ENCODE peak calls at places on chromosome 17, in five cellular contexts. T is glutamatergic neuron; O is prostate gland; N is substantia nigra; S is CD8-positive, alpha-beta memory T cell. L is an unnamed sample.

GRCh38 chr17:80442764-80443163 is 27.8 kb downstream of the ENDOV start:
- DNase-seq in N (no peak), T (no peak), O (no peak), S (no peak), L (no peak)

GRCh38 chr17:80795090-80795609 is 196.5 kb upstream of the CHMP6 start:
- DNase-seq in S (no peak), N (no peak), O (no peak), T (no peak), L (no peak)

GRCh38 chr17:17140590-17140980 is 65.5 kb downstream of the PLD6 start:
- DNase-seq in T (no peak), N (no peak), O (no peak), S (no peak), L (no peak)

GRCh38 chr17:42362245-42362961 is 25.8 kb downstream of the STAT3 start:
- DNase-seq in T (no peak), S (no peak), O (no peak), N (no peak), L (no peak)

GRCh38 chr17:57277923-57278604 is 21.7 kb downstream of the MSI2 start:
- DNase-seq in O (no peak), S (no peak), T (no peak), N (no peak), L (no peak)

GRCh38 chr17:28392491-28392890 is 13.5 kb downstream of the SLC46A1 start:
- DNase-seq in N (no peak), O (no peak), T (no peak), S (no peak), L (no peak)

GRCh38 chr17:12927541-12928425 is 90.0 kb downstream of the ELAC2 start:
- DNase-seq in O (no peak), S (no peak), N (no peak), T (no peak), L (no peak)

GRCh38 chr17:7478276-7479138 is 924 bp downstream of the ZBTB4 start:
- DNase-seq in S (peak), T (peak), O (peak), N (no peak), L (no peak)

GRCh38 chr17:60352071-60352470 is 39.9 kb downstream of the USP32 start:
- DNase-seq in O (no peak), N (no peak), S (no peak), T (no peak), L (no peak)

GRCh38 chr17:82668631-82669099 is 20.4 kb upstream of the WDR45B start:
- DNase-seq in S (peak), T (peak), N (peak), O (peak), L (peak)

GRCh38 chr17:82173351-82174041 is 39.1 kb downstream of the CCDC57 start:
- DNase-seq in T (no peak), O (no peak), N (no peak), S (no peak), L (no peak)

GRCh38 chr17:608911-609882 is 105.4 kb downstream of the VPS53 start:
- DNase-seq in T (no peak), N (no peak), O (no peak), S (no peak), L (no peak)

GRCh38 chr17:50272711-50273653 is 1.3 kb upstream of the TMEM92 start:
- DNase-seq in S (peak), N (no peak), T (peak), O (no peak), L (no peak)

GRCh38 chr17:1604831-1605528 is 23.7 kb downstream of the SLC43A2 start:
- DNase-seq in N (no peak), T (peak), O (no peak), S (no peak), L (no peak)

GRCh38 chr17:1107777-1108559 is 71.8 kb downstream of the ABR start:
- DNase-seq in N (no peak), T (no peak), S (peak), O (no peak), L (no peak)

GRCh38 chr17:35372846-35373531 is 432 bp downstream of the SLFN11 start:
- DNase-seq in S (no peak), N (no peak), T (no peak), O (peak), L (no peak)

GRCh38 chr17:78961571-78961970 is 18.2 kb downstream of the LGALS3BP start:
- DNase-seq in N (no peak), O (no peak), T (no peak), S (no peak), L (no peak)

GRCh38 chr17:16511515-16511914 is 19.5 kb upstream of the LRRC75A start:
- DNase-seq in N (no peak), S (no peak), O (no peak), T (no peak), L (no peak)

GRCh38 chr17:82932146-82933005 is 92.6 kb upstream of the ZNF750 start:
- DNase-seq in S (peak), O (no peak), T (no peak), N (no peak), L (no peak)

GRCh38 chr17:69972251-69972650 is 102.8 kb upstream of the KCNJ16 start:
- DNase-seq in T (no peak), O (no peak), S (no peak), N (no peak), L (no peak)

GRCh38 chr17:14050616-14051015 is 18.7 kb upstream of the COX10 start:
- DNase-seq in O (no peak), T (no peak), S (no peak), N (no peak), L (no peak)

GRCh38 chr17:8965394-8966168 is at the start of gene PIK3R5:
- DNase-seq in S (peak), T (peak), O (no peak), N (no peak), L (no peak)

GRCh38 chr17:79944821-79945391 is 90.8 kb downstream of the TBC1D16 start:
- DNase-seq in T (no peak), S (peak), O (no peak), N (no peak), L (no peak)

GRCh38 chr17:8300629-8301242 is 5.5 kb upstream of the SLC25A35 start:
- DNase-seq in N (peak), T (peak), S (peak), O (peak), L (peak)

GRCh38 chr17:71118039-71118438 is 948.7 kb downstream of the KCNJ2 start:
- DNase-seq in N (no peak), S (no peak), T (no peak), O (no peak), L (peak)